ENCODE peak calls at places on chromosomes 2 and 18, in four cellular contexts. One of them, this sample, is unnamed.
A peak's percentile ranks its signal among the peaks of the same experiment; 100 is the strongest.

GRCh38 chr2:196510246-196510645 is 129.3 kb upstream of the CCDC150 start:
- DNase-seq in pancreas: no peak
- DNase-seq in breast epithelium: no peak
- DNase-seq in H1: no peak
- DNase-seq in this sample: no peak

GRCh38 chr2:28155627-28156026 is 237.0 kb upstream of the FOSL2 start:
- DNase-seq in pancreas: no peak
- DNase-seq in H1: no peak
- DNase-seq in breast epithelium: no peak
- DNase-seq in this sample: no peak

GRCh38 chr2:167749641-167750040 is 497.8 kb downstream of the STK39 start:
- DNase-seq in pancreas: no peak
- DNase-seq in H1: no peak
- DNase-seq in breast epithelium: no peak
- DNase-seq in this sample: no peak

GRCh38 chr2:98898423-98898841 is 37.6 kb downstream of the CRACDL start:
- DNase-seq in H1: peak; percentile 35
- DNase-seq in pancreas: no peak
- DNase-seq in breast epithelium: no peak
- DNase-seq in this sample: no peak

GRCh38 chr2:174764281-174765063 is at the start of gene CHRNA1:
- DNase-seq in breast epithelium: no peak
- DNase-seq in pancreas: no peak
- DNase-seq in H1: no peak
- DNase-seq in this sample: no peak

GRCh38 chr2:151672277-151672676 is 62.0 kb downstream of the NEB start:
- DNase-seq in H1: no peak
- DNase-seq in breast epithelium: no peak
- DNase-seq in pancreas: no peak
- DNase-seq in this sample: no peak

GRCh38 chr2:190789074-190790004 is 91.3 kb upstream of the GLS start:
- DNase-seq in breast epithelium: no peak
- DNase-seq in H1: no peak
- DNase-seq in pancreas: no peak
- DNase-seq in this sample: no peak

GRCh38 chr2:28782423-28782822 is 28.2 kb upstream of the SPDYA start:
- DNase-seq in pancreas: no peak
- DNase-seq in breast epithelium: no peak
- DNase-seq in H1: no peak
- DNase-seq in this sample: no peak

GRCh38 chr2:103448416-103448815 is 686.6 kb downstream of the TMEM182 start:
- DNase-seq in breast epithelium: no peak
- DNase-seq in pancreas: no peak
- DNase-seq in H1: no peak
- DNase-seq in this sample: no peak

GRCh38 chr2:118310016-118310877 is 222.0 kb downstream of the INSIG2 start:
- DNase-seq in H1: peak; percentile 79
- DNase-seq in breast epithelium: no peak
- DNase-seq in pancreas: no peak
- DNase-seq in this sample: peak; percentile 40

GRCh38 chr2:237315170-237315880 is 98.6 kb downstream of the COL6A3 start:
- DNase-seq in breast epithelium: peak; percentile 73
- DNase-seq in H1: no peak
- DNase-seq in pancreas: peak; percentile 41
- DNase-seq in this sample: peak; percentile 80

GRCh38 chr2:168490015-168490874 is 34.2 kb downstream of the CERS6 start:
- DNase-seq in breast epithelium: no peak
- DNase-seq in pancreas: no peak
- DNase-seq in H1: no peak
- DNase-seq in this sample: no peak

DNA sequence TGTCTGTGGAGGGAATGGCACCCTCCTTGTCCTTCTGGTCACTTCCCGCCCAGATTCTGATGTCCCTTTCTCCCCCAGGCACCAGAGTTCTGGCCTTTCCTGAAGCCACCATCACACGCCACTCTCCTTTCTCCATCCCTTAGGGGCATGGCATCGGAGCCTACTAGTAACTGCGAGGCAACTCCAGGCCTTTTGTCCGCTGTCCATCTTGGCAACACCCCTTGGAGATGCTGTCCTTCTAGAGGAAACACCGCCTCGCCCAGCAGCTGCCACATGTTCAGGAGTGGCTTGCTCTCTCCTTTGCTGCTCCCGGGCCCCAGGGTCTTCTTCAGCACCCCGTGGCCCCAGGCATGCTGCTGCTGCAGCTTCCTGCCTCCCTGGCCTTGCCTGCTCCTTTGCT is 267.0 kb downstream of the SRBD1 start:
- DNase-seq in breast epithelium: no peak
- DNase-seq in H1: peak; percentile 39
- DNase-seq in pancreas: no peak
- DNase-seq in this sample: no peak
- H3K4me1 ChIP-seq in breast epithelium: no peaks in the 10 kb centered on the region
- H3K4me1 ChIP-seq in H1: no peaks in the 10 kb centered on the region
- H3K4me1 ChIP-seq in pancreas: no peaks in the 10 kb centered on the region
- H3K4me1 ChIP-seq in this sample: no peaks in the 10 kb centered on the region

DNA sequence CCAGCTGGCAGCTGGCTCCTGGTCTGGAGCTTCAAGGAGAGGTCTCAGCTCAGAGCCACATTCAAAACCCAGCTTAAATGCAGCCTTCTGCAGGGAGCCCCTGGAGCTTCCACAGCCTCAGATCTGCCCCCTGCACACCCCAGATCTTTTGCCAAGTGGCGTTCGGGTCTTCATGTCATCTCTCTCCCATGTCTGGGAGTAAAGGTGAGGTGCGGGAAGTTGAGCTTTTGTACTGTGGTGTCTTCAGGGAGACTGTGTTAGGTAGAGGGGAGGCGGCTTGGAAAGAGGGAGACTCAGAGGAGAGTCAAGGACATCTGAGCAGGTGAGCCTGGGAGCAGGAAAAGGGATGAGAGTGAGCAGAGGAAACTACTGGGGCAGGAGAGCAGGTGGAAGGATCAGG is 25.4 kb downstream of the MPHOSPH10 start:
- DNase-seq in pancreas: no peak
- DNase-seq in breast epithelium: no peak
- DNase-seq in H1: no peak
- DNase-seq in this sample: no peak
- H3K27me3 ChIP-seq in pancreas: no peaks in the 10 kb centered on the region
- H3K27me3 ChIP-seq in breast epithelium: no peaks in the 10 kb centered on the region
- H3K27me3 ChIP-seq in H1: no peaks in the 10 kb centered on the region
- H3K27me3 ChIP-seq in this sample: peaks cover 5% of the 10 kb centered on the region

DNA sequence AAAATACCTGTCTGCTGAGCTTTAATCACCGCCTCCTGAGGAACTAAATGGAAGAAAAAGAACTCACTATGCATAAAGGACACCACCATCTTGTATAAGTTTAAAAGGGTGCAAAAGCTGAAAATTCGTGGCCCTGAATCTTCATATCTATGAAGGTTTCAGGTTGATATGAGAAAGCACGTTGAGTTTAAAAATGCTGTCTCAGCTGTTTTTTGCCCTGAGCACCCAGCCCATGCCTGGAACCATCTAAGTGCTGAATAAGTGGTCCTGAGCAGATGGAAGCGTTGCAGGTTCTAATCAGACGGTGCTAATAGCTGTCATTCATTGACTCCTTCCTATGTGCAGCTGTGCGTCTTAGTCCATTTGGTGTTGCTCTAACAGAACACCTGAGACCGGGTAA is 467.4 kb downstream of the EIPR1 start:
- DNase-seq in breast epithelium: no peak
- DNase-seq in pancreas: no peak
- DNase-seq in H1: no peak
- DNase-seq in this sample: no peak
- H3K9me3 ChIP-seq in breast epithelium: peaks cover 2% of the 10 kb centered on the region
- H3K9me3 ChIP-seq in pancreas: no peaks in the 10 kb centered on the region
- H3K9me3 ChIP-seq in H1: no peaks in the 10 kb centered on the region
- H3K9me3 ChIP-seq in this sample: no peaks in the 10 kb centered on the region

GRCh38 chr18:23226930-23227728 is 91.8 kb downstream of the CABLES1 start:
- DNase-seq in H1: no peak
- DNase-seq in pancreas: no peak
- DNase-seq in breast epithelium: no peak
- DNase-seq in this sample: no peak
- H3K4me1 ChIP-seq in H1: no peaks in the 10 kb centered on the region
- H3K4me1 ChIP-seq in pancreas: no peaks in the 10 kb centered on the region
- H3K4me1 ChIP-seq in breast epithelium: peaks cover 3% of the 10 kb centered on the region
- H3K4me1 ChIP-seq in this sample: peaks cover 71% of the 10 kb centered on the region

GRCh38 chr2:70368545-70368944 is 66.7 kb upstream of the FAM136A start:
- DNase-seq in breast epithelium: no peak
- DNase-seq in H1: no peak
- DNase-seq in pancreas: no peak
- DNase-seq in this sample: no peak
- H3K27me3 ChIP-seq in breast epithelium: no peaks in the 10 kb centered on the region
- H3K27me3 ChIP-seq in H1: no peaks in the 10 kb centered on the region
- H3K27me3 ChIP-seq in pancreas: no peaks in the 10 kb centered on the region
- H3K27me3 ChIP-seq in this sample: no peaks in the 10 kb centered on the region

This sample was measured in lower lobe of right lung.